ENCODE peak calls at places on chromosome 4, in five cellular contexts. E is A549, D is fibroblast of lung, W is GM23248, T is DND-41. L is an unnamed sample.

GRCh38 chr4:92234393-92235176 is 69.2 kb upstream of the GRID2 start:
- DNase-seq in E (no peak), D (peak), W (peak), T (no peak), L (no peak)

GRCh38 chr4:1683903-1684755 is at the start of gene FAM53A:
- DNase-seq in E (peak), D (peak), W (peak), T (peak), L (peak)

GRCh38 chr4:102759835-102760644 is 728 bp downstream of the MANBA start:
- DNase-seq in E (peak), D (peak), W (peak), T (peak), L (peak)

GRCh38 chr4:89324671-89325070 is 17.1 kb upstream of the GPRIN3 start:
- DNase-seq in E (no peak), D (no peak), W (peak), T (no peak), L (peak)

GRCh38 chr4:87092389-87093141 is 127.9 kb downstream of the KLHL8 start:
- DNase-seq in E (peak), D (peak), W (peak), T (no peak), L (no peak)

GRCh38 chr4:102637391-102637790 is 123.4 kb downstream of the MANBA start:
- DNase-seq in E (no peak), D (no peak), W (no peak), T (no peak), L (no peak)

GRCh38 chr4:7045961-7046921 is 3.1 kb downstream of the TADA2B start:
- DNase-seq in E (no peak), D (no peak), W (peak), T (peak), L (peak)

GRCh38 chr4:95638920-95639501 is 90.2 kb upstream of the UNC5C start:
- DNase-seq in E (no peak), D (peak), W (no peak), T (peak), L (no peak)

GRCh38 chr4:14269824-14270223 is 642.3 kb upstream of the BOD1L1 start:
- DNase-seq in E (no peak), D (no peak), W (no peak), T (peak), L (no peak)

GRCh38 chr4:150632639-150633038 is 50.7 kb downstream of the MAB21L2 start:
- DNase-seq in E (no peak), D (no peak), W (no peak), T (no peak), L (no peak)

GRCh38 chr4:20761382-20761781 is 61.1 kb downstream of the PACRGL start:
- DNase-seq in E (no peak), D (no peak), W (no peak), T (no peak), L (no peak)

GRCh38 chr4:74114234-74114633 is 15.2 kb upstream of the CXCL2 start:
- DNase-seq in E (no peak), D (peak), W (peak), T (no peak), L (no peak)

GRCh38 chr4:130486186-130486585 is 1390.2 kb downstream of the C4orf33 start:
- DNase-seq in E (no peak), D (peak), W (peak), T (no peak), L (no peak)

GRCh38 chr4:158826057-158826456 is 57.2 kb downstream of the FNIP2 start:
- DNase-seq in E (no peak), D (no peak), W (peak), T (no peak), L (no peak)

GRCh38 chr4:44479731-44480130 is 31.1 kb upstream of the KCTD8 start:
- DNase-seq in E (no peak), D (no peak), W (no peak), T (no peak), L (no peak)

GRCh38 chr4:85744950-85745349 is 270.0 kb downstream of the ARHGAP24 start:
- DNase-seq in E (no peak), D (peak), W (peak), T (no peak), L (no peak)

GRCh38 chr4:163330828-163331628 is 1.4 kb downstream of the NPY1R start:
- DNase-seq in E (no peak), D (no peak), W (no peak), T (no peak), L (no peak)

GRCh38 chr4:83618431-83618830 is 82.5 kb downstream of the GPAT3 start:
- DNase-seq in E (peak), D (peak), W (peak), T (no peak), L (no peak)

GRCh38 chr4:145566767-145567166 is 52.4 kb upstream of the MMAA start:
- DNase-seq in E (no peak), D (no peak), W (no peak), T (no peak), L (no peak)

GRCh38 chr4:35912174-35912573 is 332.1 kb downstream of the ARAP2 start:
- DNase-seq in E (no peak), D (no peak), W (no peak), T (no peak), L (no peak)

GRCh38 chr4:71406459-71406963 is 67.7 kb downstream of the SLC4A4 start:
- DNase-seq in E (no peak), D (peak), W (peak), T (no peak), L (no peak)

GRCh38 chr4:93299116-93299515 is 529.4 kb upstream of the ATOH1 start:
- DNase-seq in E (no peak), D (no peak), W (no peak), T (no peak), L (no peak)

GRCh38 chr4:41878170-41878941 is 56.9 kb upstream of the TMEM33 start:
- DNase-seq in E (no peak), D (no peak), W (no peak), T (no peak), L (no peak)

GRCh38 chr4:109207060-109207459 is 95.4 kb downstream of the COL25A1 start:
- DNase-seq in E (no peak), D (peak), W (peak), T (no peak), L (no peak)

GRCh38 chr4:142202404-142203332 is 566.3 kb downstream of the IL15 start:
- DNase-seq in E (no peak), D (no peak), W (no peak), T (no peak), L (no peak)

GRCh38 chr4:7366958-7367353 is 67.8 kb downstream of the PSAPL1 start:
- DNase-seq in E (no peak), D (no peak), W (no peak), T (no peak), L (no peak)

GRCh38 chr4:159178147-159178541 is 75.3 kb downstream of the RAPGEF2 start:
- DNase-seq in E (no peak), D (peak), W (peak), T (no peak), L (no peak)

GRCh38 chr4:94365304-94365703 is 22.7 kb upstream of the HPGDS start:
- DNase-seq in E (no peak), D (no peak), W (no peak), T (no peak), L (no peak)

GRCh38 chr4:51855751-51856150 is 12.8 kb downstream of the DCUN1D4 start:
- DNase-seq in E (no peak), D (no peak), W (no peak), T (no peak), L (no peak)

GRCh38 chr4:7769936-7770674 is 169.6 kb downstream of the AFAP1 start:
- DNase-seq in E (peak), D (peak), W (peak), T (no peak), L (no peak)

GRCh38 chr4:21628116-21628515 is 320.5 kb downstream of the KCNIP4 start:
- DNase-seq in E (no peak), D (no peak), W (no peak), T (no peak), L (no peak)

GRCh38 chr4:22237846-22238513 is 277.9 kb downstream of the ADGRA3 start:
- DNase-seq in E (no peak), D (peak), W (no peak), T (no peak), L (no peak)

GRCh38 chr4:184408021-184408710 is 66.2 kb downstream of the IRF2 start:
- DNase-seq in E (no peak), D (peak), W (peak), T (no peak), L (no peak)

GRCh38 chr4:107592518-107592917 is 127.5 kb downstream of the PAPSS1 start:
- DNase-seq in E (no peak), D (no peak), W (no peak), T (no peak), L (peak)
- H3K4me2 ChIP-seq in E (no peak), D (no peak), W (no peak), T (no peak), L (peak)

GRCh38 chr4:182143086-182143821 is 99.9 kb upstream of the TENM3 start:
- DNase-seq in E (no peak), D (peak), W (peak), T (no peak), L (no peak)
- H3K4me2 ChIP-seq in E (peak), D (peak), W (peak), T (no peak), L (no peak)

GRCh38 chr4:88244821-88245579 is 39.4 kb downstream of the PPM1K start:
- DNase-seq in E (no peak), D (no peak), W (no peak), T (peak), L (peak)
- H3K4me2 ChIP-seq in E (no peak), D (no peak), W (no peak), T (peak), L (peak)

DNA sequence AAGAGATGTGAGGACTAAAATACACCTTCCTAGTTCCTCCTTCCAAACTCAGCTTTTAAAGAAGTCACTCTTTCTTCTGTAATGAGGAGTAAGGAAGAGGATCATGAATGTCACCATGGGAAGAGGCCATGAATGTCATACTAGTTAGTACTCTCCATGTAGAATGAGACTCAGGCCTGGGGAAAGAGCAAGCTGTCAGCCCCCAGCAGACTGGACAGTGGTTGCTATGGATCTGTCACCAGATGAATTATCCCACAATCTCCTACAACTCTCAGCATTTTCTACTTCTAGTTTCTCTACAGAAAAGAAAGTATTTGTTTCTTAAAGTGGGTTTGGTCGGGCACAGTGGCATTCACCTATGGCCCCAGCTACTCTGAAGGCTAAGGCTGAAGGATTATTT is 57.1 kb upstream of the PRDM8 start:
- DNase-seq in E (no peak), D (no peak), W (no peak), T (no peak), L (no peak)
- H3K4me2 ChIP-seq in E (no peak), D (no peak), W (no peak), T (no peak), L (no peak)

GRCh38 chr4:72566573-72566972 is 2.4 kb downstream of the ADAMTS3 start:
- DNase-seq in E (no peak), D (no peak), W (no peak), T (no peak), L (no peak)
- H3K4me2 ChIP-seq in E (no peak), D (no peak), W (no peak), T (no peak), L (no peak)

GRCh38 chr4:164933244-164933643 is 44.2 kb downstream of the TRIM61 start:
- DNase-seq in E (no peak), D (no peak), W (no peak), T (no peak), L (no peak)

GRCh38 chr4:164935363-164935762 is 42.1 kb downstream of the TRIM61 start:
- DNase-seq in E (no peak), D (no peak), W (no peak), T (no peak), L (peak)

GRCh38 chr4:164930647-164931046 is 46.8 kb downstream of the TRIM61 start:
- DNase-seq in E (no peak), D (no peak), W (no peak), T (no peak), L (no peak)

GRCh38 chr4:164926301-164926700 is 49.3 kb downstream of the APELA start:
- DNase-seq in E (no peak), D (no peak), W (peak), T (no peak), L (no peak)

DNA sequence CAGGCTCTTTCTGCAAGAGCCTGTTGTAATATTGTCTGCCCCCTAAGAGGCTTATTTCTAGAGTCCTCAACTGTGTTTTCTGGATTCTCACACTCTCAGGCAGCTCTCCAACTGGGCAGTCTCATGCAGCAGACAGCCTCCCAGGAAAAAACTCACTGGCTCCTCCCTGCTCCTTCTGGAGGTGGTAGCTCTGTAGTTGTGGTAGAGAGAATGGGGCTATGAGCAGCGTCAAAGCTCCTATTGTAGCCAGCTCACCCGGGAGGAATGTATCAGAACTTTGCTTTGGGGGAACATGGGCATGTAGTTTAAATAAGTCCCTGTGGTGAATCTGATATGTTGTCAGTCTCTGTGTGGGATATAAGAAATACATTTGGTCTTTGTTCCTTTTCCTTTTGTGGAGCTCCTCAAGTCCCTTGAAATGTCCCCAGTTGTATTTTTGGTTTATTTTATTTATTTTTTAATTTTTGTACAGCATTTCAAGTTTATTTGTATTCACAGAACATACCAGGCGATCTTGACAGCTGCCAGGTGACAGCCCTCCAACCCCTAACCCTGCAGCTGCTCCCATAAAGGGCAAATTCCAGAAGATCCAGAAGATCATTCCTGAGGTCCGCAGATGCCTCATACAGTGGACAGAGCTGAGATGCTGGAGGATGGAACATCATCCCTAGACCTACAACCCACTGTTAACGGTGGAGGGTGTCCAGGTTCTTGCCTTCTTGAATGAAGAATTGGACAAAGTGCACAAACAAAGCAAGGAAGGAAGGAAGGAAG is 45.7 kb downstream of the TRIM61 start:
- DNase-seq in E (no peak), D (no peak), W (peak), T (no peak), L (no peak)
- H3K4me2 ChIP-seq in E (no peak), D (no peak), W (no peak), T (no peak), L (no peak)

DNA sequence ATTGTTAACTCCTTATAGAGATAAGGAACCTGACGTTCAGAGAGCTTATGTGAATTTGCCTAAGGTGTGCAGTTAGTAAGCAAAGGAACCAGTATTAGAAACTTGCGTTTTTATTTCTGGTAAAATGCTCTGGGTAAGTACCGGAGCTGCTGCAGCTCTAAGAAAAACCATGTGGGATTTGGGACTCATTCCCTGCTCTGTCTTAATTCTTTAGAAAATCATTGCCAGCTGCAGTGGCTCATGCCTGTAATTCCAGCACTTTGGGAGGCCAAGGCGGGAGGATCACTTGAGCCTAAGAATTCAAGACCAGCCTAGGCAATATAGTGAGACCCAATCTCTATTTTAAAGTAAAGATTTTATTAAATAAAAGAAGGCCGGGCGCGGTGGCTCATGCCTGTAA is 5.7 kb downstream of the CCKAR start:
- DNase-seq in E (no peak), D (no peak), W (no peak), T (no peak), L (no peak)
- H3K4me2 ChIP-seq in E (no peak), D (no peak), W (no peak), T (no peak), L (no peak)

GRCh38 chr4:23957465-23957864 is 67.6 kb upstream of the PPARGC1A start:
- DNase-seq in E (no peak), D (no peak), W (no peak), T (no peak), L (no peak)
- H3K4me2 ChIP-seq in E (no peak), D (no peak), W (no peak), T (no peak), L (no peak)

L was measured in Karpas-422.